ENCODE peak calls at places on chromosomes 11 and 22, in four cellular contexts. F is endothelial cell of umbilical vein, K is IMR-90, U is K562. B is an unnamed sample. For H3K4me1 and H3K9me1, the result is how much of the 10 kb centered on the place peaks cover.

GRCh38 chr11:35274909-35275807 is 136.2 kb downstream of the CD44 start:
- DNase-seq in F (no peak), K (no peak), U (no peak), B (no peak)

GRCh38 chr11:72141066-72141465 is 5.5 kb downstream of the FOLR3 start:
- DNase-seq in F (no peak), K (peak), U (no peak), B (peak)

GRCh38 chr11:77211594-77212251 is 83.7 kb downstream of the MYO7A start:
- DNase-seq in F (no peak), K (no peak), U (no peak), B (no peak)

GRCh38 chr22:40758390-40758789 is 60.8 kb downstream of the SLC25A17 start:
- DNase-seq in F (no peak), K (no peak), U (no peak), B (peak)

GRCh38 chr11:58047818-58048217 is 17.1 kb downstream of the OR6Q1 start:
- DNase-seq in F (no peak), K (no peak), U (no peak), B (no peak)

GRCh38 chr22:18109410-18110193 is 1.0 kb upstream of the TUBA8 start:
- DNase-seq in F (peak), K (no peak), U (no peak), B (no peak)

GRCh38 chr11:134849833-134850232 is 437.8 kb upstream of the B3GAT1 start:
- DNase-seq in F (no peak), K (no peak), U (no peak), B (no peak)

GRCh38 chr11:12587333-12587997 is 86.8 kb upstream of the TEAD1 start:
- DNase-seq in F (peak), K (peak), U (no peak), B (no peak)

GRCh38 chr11:57345555-57346151 is 7.5 kb downstream of the P2RX3 start:
- DNase-seq in F (peak), K (peak), U (peak), B (no peak)

GRCh38 chr22:44386386-44387035 is 73.8 kb upstream of the SHISAL1 start:
- DNase-seq in F (no peak), K (no peak), U (no peak), B (no peak)

GRCh38 chr22:40524392-40525249 is 111.9 kb downstream of the MRTFA start:
- DNase-seq in F (peak), K (peak), U (peak), B (no peak)

GRCh38 chr11:5929571-5929970 is 12.5 kb upstream of the OR56A3 start:
- DNase-seq in F (no peak), K (no peak), U (peak), B (no peak)

GRCh38 chr11:70145841-70146240 is 57.3 kb upstream of the FADD start:
- DNase-seq in F (no peak), K (no peak), U (no peak), B (no peak)

GRCh38 chr11:44899959-44900358 is 50.7 kb downstream of the TP53I11 start:
- DNase-seq in F (peak), K (peak), U (peak), B (no peak)

GRCh38 chr11:129292092-129292491 is 83.6 kb upstream of the BARX2 start:
- DNase-seq in F (no peak), K (no peak), U (no peak), B (no peak)

GRCh38 chr11:27319065-27319464 is 44.0 kb downstream of the CCDC34 start:
- DNase-seq in F (no peak), K (peak), U (no peak), B (no peak)

GRCh38 chr11:9385288-9385902 is 943 bp downstream of the IPO7 start:
- DNase-seq in F (no peak), K (no peak), U (no peak), B (no peak)

GRCh38 chr11:58775066-58775708 is 43.4 kb upstream of the GLYAT start:
- DNase-seq in F (no peak), K (no peak), U (no peak), B (no peak)

GRCh38 chr22:27057717-27058116 is 400.3 kb downstream of the MIAT start:
- DNase-seq in F (no peak), K (no peak), U (no peak), B (no peak)

GRCh38 chr11:9250139-9250582 is 15.0 kb downstream of the DENND5A start:
- DNase-seq in F (peak), K (no peak), U (no peak), B (no peak)

GRCh38 chr22:42960146-42960509 is 54.8 kb downstream of the PACSIN2 start:
- DNase-seq in F (no peak), K (peak), U (no peak), B (no peak)

GRCh38 chr11:12050911-12051667 is 42.7 kb upstream of the DKK3 start:
- DNase-seq in F (no peak), K (no peak), U (no peak), B (no peak)

GRCh38 chr11:110196241-110196754 is 100.1 kb downstream of the RDX start:
- DNase-seq in F (peak), K (peak), U (no peak), B (peak)

GRCh38 chr22:42114721-42115120 is 15.9 kb downstream of the CYP2D6 start:
- DNase-seq in F (peak), K (peak), U (no peak), B (no peak)

GRCh38 chr11:69638941-69639681 is 1.8 kb upstream of the CCND1 start:
- DNase-seq in F (peak), K (peak), U (peak), B (peak)

DNA sequence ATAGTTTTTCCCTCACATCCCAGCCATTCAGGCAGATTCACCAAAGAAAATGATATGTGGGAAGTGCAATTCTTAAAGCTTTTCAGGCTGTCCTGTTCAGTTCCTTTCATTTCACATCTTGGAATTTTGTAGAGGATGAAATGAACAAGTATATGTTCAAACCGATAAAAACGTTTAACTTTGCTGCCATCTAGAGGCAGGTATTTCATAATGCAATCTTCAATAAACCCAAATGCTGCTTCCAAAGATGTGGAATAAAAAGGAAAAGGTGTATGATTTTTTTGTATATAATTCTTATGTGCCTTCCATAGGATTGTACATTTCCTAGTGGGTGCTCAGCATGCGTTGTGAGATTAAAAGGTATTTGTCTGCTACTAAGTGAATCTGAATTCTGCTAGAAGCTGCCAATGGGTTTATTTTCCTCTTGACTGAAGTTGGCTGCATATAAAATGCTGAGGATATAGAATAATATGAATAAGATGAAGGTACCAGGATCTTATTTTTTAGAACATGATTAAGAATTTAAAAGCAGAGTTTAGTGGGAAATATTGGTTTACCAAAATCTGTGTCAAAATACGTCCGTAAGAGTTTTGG is 199.3 kb downstream of the PGR start:
- DNase-seq in F (peak), K (peak), U (peak), B (peak)
- H3K4me2 ChIP-seq in F (peak), K (peak), U (no peak), B (no peak)

GRCh38 chr11:84894666-84895065 is 732.5 kb downstream of the DLG2 start:
- DNase-seq in F (no peak), K (no peak), U (no peak), B (no peak)

GRCh38 chr11:84889556-84889955 is 737.6 kb downstream of the DLG2 start:
- DNase-seq in F (no peak), K (no peak), U (no peak), B (no peak)

GRCh38 chr11:84886344-84886743 is 740.8 kb downstream of the DLG2 start:
- DNase-seq in F (no peak), K (peak), U (no peak), B (no peak)

GRCh38 chr11:84887055-84887629 is 740.0 kb downstream of the DLG2 start:
- DNase-seq in F (no peak), K (no peak), U (no peak), B (no peak)

DNA sequence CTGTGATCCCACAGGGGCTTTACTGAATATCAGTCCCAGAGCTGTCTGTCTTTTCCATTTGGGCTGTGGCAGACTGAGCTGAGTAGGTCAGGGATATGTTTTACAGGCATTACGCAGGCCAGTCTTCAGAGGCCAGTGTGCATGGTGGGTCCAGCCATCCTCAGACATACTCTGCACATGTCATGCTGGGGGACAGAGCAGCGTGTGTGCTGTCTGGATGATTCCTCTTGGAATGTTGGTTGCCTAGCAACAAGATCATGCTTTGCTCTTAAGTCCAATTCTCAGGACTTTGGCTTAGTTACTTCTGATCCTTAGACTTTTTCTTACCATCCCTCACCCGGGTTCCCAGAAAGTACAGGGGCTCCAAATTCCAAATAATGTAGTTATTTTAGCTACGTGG is 736.4 kb downstream of the DLG2 start:
- DNase-seq in F (no peak), K (peak), U (no peak), B (no peak)
- H3K4me1 ChIP-seq in F (under half), K (under half), U (under half), B (under half)

DNA sequence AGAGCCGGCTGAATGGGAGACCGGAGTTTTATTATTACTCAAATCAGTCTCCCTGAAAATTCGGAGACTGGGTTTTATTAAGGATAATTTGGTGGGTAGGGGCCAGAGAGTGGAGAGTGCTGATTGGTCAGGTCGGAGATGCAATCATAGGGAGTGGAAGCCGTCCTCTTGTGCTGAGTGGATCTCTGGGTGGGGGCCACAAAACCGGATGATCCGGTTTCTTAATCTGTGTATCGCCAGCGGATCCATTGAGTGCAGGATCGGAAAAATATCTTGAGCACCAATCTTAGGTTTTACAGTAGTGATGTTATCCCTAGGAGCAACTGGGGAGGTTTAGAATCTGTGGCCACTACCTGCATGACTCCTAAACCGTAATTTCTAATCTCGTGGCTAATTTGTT is 886 bp upstream of the NIPSNAP1 start:
- DNase-seq in F (no peak), K (no peak), U (no peak), B (no peak)
- H3K9me1 ChIP-seq in F (under half), K (under half), U (under half), B (under half)

GRCh38 chr11:115820026-115820425 is 315.8 kb upstream of the CADM1 start:
- DNase-seq in F (no peak), K (no peak), U (no peak), B (no peak)
- H3K4me2 ChIP-seq in F (no peak), K (no peak), U (no peak), B (no peak)